ENCODE peak calls at places on chromosomes 13 and 19, in nine cellular contexts. One of them, this sample, is unnamed.

GRCh38 chr13:85509512-85509911 is 289.7 kb downstream of the SLITRK6 start:
- DNase-seq in brain microvascular endothelial cell: peak; percentile 63
- DNase-seq in posterior cingulate gyrus: no peak
- DNase-seq in CD4-positive, alpha-beta T cell: no peak
- DNase-seq in CD8-positive, alpha-beta memory T cell: no peak
- DNase-seq in stimulated activated CD8-positive, alpha-beta memory T cell treated with anti-CD3 and anti-CD28 coated beads, Interleukin-7, amount 100 ng/mL, for 48 hours: no peak
- DNase-seq in GM13976: no peak
- DNase-seq in stimulated activated CD4-positive, alpha-beta T cell treated with anti-CD3 and anti-CD28 coated beads, Interleukin-4, amount 100 ng/mL, for 48 hours: no peak
- DNase-seq in activated T-helper 1 cell treated with anti-CD3 and anti-CD28 coated beads, Interleukin-2, amount 50 U/mL, for 16 hours: no peak
- DNase-seq in this sample: no peak

GRCh38 chr19:3821156-3821555 is 35.0 kb upstream of the MATK start:
- DNase-seq in brain microvascular endothelial cell: no peak
- DNase-seq in posterior cingulate gyrus: no peak
- DNase-seq in CD4-positive, alpha-beta T cell: no peak
- DNase-seq in CD8-positive, alpha-beta memory T cell: no peak
- DNase-seq in stimulated activated CD8-positive, alpha-beta memory T cell treated with anti-CD3 and anti-CD28 coated beads, Interleukin-7, amount 100 ng/mL, for 48 hours: no peak
- DNase-seq in GM13976: no peak
- DNase-seq in stimulated activated CD4-positive, alpha-beta T cell treated with anti-CD3 and anti-CD28 coated beads, Interleukin-4, amount 100 ng/mL, for 48 hours: no peak
- DNase-seq in activated T-helper 1 cell treated with anti-CD3 and anti-CD28 coated beads, Interleukin-2, amount 50 U/mL, for 16 hours: no peak
- DNase-seq in this sample: no peak

GRCh38 chr19:10230155-10230903 is 802 bp downstream of the S1PR2 start:
- DNase-seq in brain microvascular endothelial cell: no peak
- DNase-seq in posterior cingulate gyrus: peak; percentile 11
- DNase-seq in CD4-positive, alpha-beta T cell: peak; percentile 54
- DNase-seq in CD8-positive, alpha-beta memory T cell: peak; percentile 59
- DNase-seq in stimulated activated CD8-positive, alpha-beta memory T cell treated with anti-CD3 and anti-CD28 coated beads, Interleukin-7, amount 100 ng/mL, for 48 hours: peak; percentile 20
- DNase-seq in GM13976: peak; percentile 62
- DNase-seq in stimulated activated CD4-positive, alpha-beta T cell treated with anti-CD3 and anti-CD28 coated beads, Interleukin-4, amount 100 ng/mL, for 48 hours: no peak
- DNase-seq in activated T-helper 1 cell treated with anti-CD3 and anti-CD28 coated beads, Interleukin-2, amount 50 U/mL, for 16 hours: peak; percentile 25
- DNase-seq in this sample: peak; percentile 70

GRCh38 chr19:15161028-15161984 is 39.5 kb downstream of the NOTCH3 start:
- DNase-seq in brain microvascular endothelial cell: no peak
- DNase-seq in posterior cingulate gyrus: no peak
- DNase-seq in CD4-positive, alpha-beta T cell: no peak
- DNase-seq in CD8-positive, alpha-beta memory T cell: no peak
- DNase-seq in stimulated activated CD8-positive, alpha-beta memory T cell treated with anti-CD3 and anti-CD28 coated beads, Interleukin-7, amount 100 ng/mL, for 48 hours: no peak
- DNase-seq in GM13976: peak; percentile 78
- DNase-seq in stimulated activated CD4-positive, alpha-beta T cell treated with anti-CD3 and anti-CD28 coated beads, Interleukin-4, amount 100 ng/mL, for 48 hours: no peak
- DNase-seq in activated T-helper 1 cell treated with anti-CD3 and anti-CD28 coated beads, Interleukin-2, amount 50 U/mL, for 16 hours: no peak
- DNase-seq in this sample: no peak

GRCh38 chr19:3586124-3586626 is 897 bp downstream of the GIPC3 start:
- DNase-seq in brain microvascular endothelial cell: no peak
- DNase-seq in posterior cingulate gyrus: no peak
- DNase-seq in CD4-positive, alpha-beta T cell: peak; percentile 42
- DNase-seq in CD8-positive, alpha-beta memory T cell: no peak
- DNase-seq in stimulated activated CD8-positive, alpha-beta memory T cell treated with anti-CD3 and anti-CD28 coated beads, Interleukin-7, amount 100 ng/mL, for 48 hours: no peak
- DNase-seq in GM13976: peak; percentile 81
- DNase-seq in stimulated activated CD4-positive, alpha-beta T cell treated with anti-CD3 and anti-CD28 coated beads, Interleukin-4, amount 100 ng/mL, for 48 hours: peak; percentile 16
- DNase-seq in activated T-helper 1 cell treated with anti-CD3 and anti-CD28 coated beads, Interleukin-2, amount 50 U/mL, for 16 hours: no peak
- DNase-seq in this sample: no peak

GRCh38 chr13:94325660-94326059 is 153.8 kb downstream of the DCT start:
- DNase-seq in brain microvascular endothelial cell: peak; percentile 84
- DNase-seq in posterior cingulate gyrus: no peak
- DNase-seq in CD4-positive, alpha-beta T cell: no peak
- DNase-seq in CD8-positive, alpha-beta memory T cell: no peak
- DNase-seq in stimulated activated CD8-positive, alpha-beta memory T cell treated with anti-CD3 and anti-CD28 coated beads, Interleukin-7, amount 100 ng/mL, for 48 hours: no peak
- DNase-seq in GM13976: no peak
- DNase-seq in stimulated activated CD4-positive, alpha-beta T cell treated with anti-CD3 and anti-CD28 coated beads, Interleukin-4, amount 100 ng/mL, for 48 hours: no peak
- DNase-seq in activated T-helper 1 cell treated with anti-CD3 and anti-CD28 coated beads, Interleukin-2, amount 50 U/mL, for 16 hours: no peak
- DNase-seq in this sample: no peak

GRCh38 chr19:50478901-50479715 is 2.5 kb upstream of the GARIN5A start:
- DNase-seq in brain microvascular endothelial cell: peak; percentile 38
- DNase-seq in posterior cingulate gyrus: peak; percentile 45
- DNase-seq in CD4-positive, alpha-beta T cell: no peak
- DNase-seq in CD8-positive, alpha-beta memory T cell: no peak
- DNase-seq in stimulated activated CD8-positive, alpha-beta memory T cell treated with anti-CD3 and anti-CD28 coated beads, Interleukin-7, amount 100 ng/mL, for 48 hours: no peak
- DNase-seq in GM13976: no peak
- DNase-seq in stimulated activated CD4-positive, alpha-beta T cell treated with anti-CD3 and anti-CD28 coated beads, Interleukin-4, amount 100 ng/mL, for 48 hours: no peak
- DNase-seq in activated T-helper 1 cell treated with anti-CD3 and anti-CD28 coated beads, Interleukin-2, amount 50 U/mL, for 16 hours: no peak
- DNase-seq in this sample: no peak

GRCh38 chr19:37977992-37978391 is 71.0 kb downstream of the SIPA1L3 start:
- DNase-seq in brain microvascular endothelial cell: peak; percentile 94
- DNase-seq in posterior cingulate gyrus: no peak
- DNase-seq in CD4-positive, alpha-beta T cell: no peak
- DNase-seq in CD8-positive, alpha-beta memory T cell: no peak
- DNase-seq in stimulated activated CD8-positive, alpha-beta memory T cell treated with anti-CD3 and anti-CD28 coated beads, Interleukin-7, amount 100 ng/mL, for 48 hours: no peak
- DNase-seq in GM13976: no peak
- DNase-seq in stimulated activated CD4-positive, alpha-beta T cell treated with anti-CD3 and anti-CD28 coated beads, Interleukin-4, amount 100 ng/mL, for 48 hours: no peak
- DNase-seq in activated T-helper 1 cell treated with anti-CD3 and anti-CD28 coated beads, Interleukin-2, amount 50 U/mL, for 16 hours: no peak
- DNase-seq in this sample: no peak

GRCh38 chr19:6720369-6721112 is at the start of gene C3:
- DNase-seq in brain microvascular endothelial cell: no peak
- DNase-seq in posterior cingulate gyrus: no peak
- DNase-seq in CD4-positive, alpha-beta T cell: no peak
- DNase-seq in CD8-positive, alpha-beta memory T cell: no peak
- DNase-seq in stimulated activated CD8-positive, alpha-beta memory T cell treated with anti-CD3 and anti-CD28 coated beads, Interleukin-7, amount 100 ng/mL, for 48 hours: no peak
- DNase-seq in GM13976: no peak
- DNase-seq in stimulated activated CD4-positive, alpha-beta T cell treated with anti-CD3 and anti-CD28 coated beads, Interleukin-4, amount 100 ng/mL, for 48 hours: no peak
- DNase-seq in activated T-helper 1 cell treated with anti-CD3 and anti-CD28 coated beads, Interleukin-2, amount 50 U/mL, for 16 hours: no peak
- DNase-seq in this sample: no peak

GRCh38 chr19:48913114-48913513 is 13.0 kb downstream of the NUCB1 start:
- DNase-seq in brain microvascular endothelial cell: no peak
- DNase-seq in posterior cingulate gyrus: no peak
- DNase-seq in CD4-positive, alpha-beta T cell: no peak
- DNase-seq in CD8-positive, alpha-beta memory T cell: no peak
- DNase-seq in stimulated activated CD8-positive, alpha-beta memory T cell treated with anti-CD3 and anti-CD28 coated beads, Interleukin-7, amount 100 ng/mL, for 48 hours: no peak
- DNase-seq in GM13976: peak; percentile 56
- DNase-seq in stimulated activated CD4-positive, alpha-beta T cell treated with anti-CD3 and anti-CD28 coated beads, Interleukin-4, amount 100 ng/mL, for 48 hours: no peak
- DNase-seq in activated T-helper 1 cell treated with anti-CD3 and anti-CD28 coated beads, Interleukin-2, amount 50 U/mL, for 16 hours: no peak
- DNase-seq in this sample: no peak

GRCh38 chr13:112205990-112206389 is 139.0 kb downstream of the SOX1 start:
- DNase-seq in brain microvascular endothelial cell: no peak
- DNase-seq in posterior cingulate gyrus: no peak
- DNase-seq in CD4-positive, alpha-beta T cell: no peak
- DNase-seq in CD8-positive, alpha-beta memory T cell: no peak
- DNase-seq in stimulated activated CD8-positive, alpha-beta memory T cell treated with anti-CD3 and anti-CD28 coated beads, Interleukin-7, amount 100 ng/mL, for 48 hours: no peak
- DNase-seq in GM13976: no peak
- DNase-seq in stimulated activated CD4-positive, alpha-beta T cell treated with anti-CD3 and anti-CD28 coated beads, Interleukin-4, amount 100 ng/mL, for 48 hours: no peak
- DNase-seq in activated T-helper 1 cell treated with anti-CD3 and anti-CD28 coated beads, Interleukin-2, amount 50 U/mL, for 16 hours: no peak
- DNase-seq in this sample: no peak